ENCODE peak calls at places on chromosomes 6 and 20, in ten cellular contexts. E is fibroblast of lung, Z is adrenal gland, L is GM23248, P is Peyer's patch, N is breast epithelium, C is tibial nerve, W is lung, K is tibial artery, Q is Panc1. M is an unnamed sample. For H3K4me1, the result is how much of the 10 kb centered on the place peaks cover.

GRCh38 chr6:75880305-75880704 is 131.3 kb downstream of the MYO6 start:
- DNase-seq in C (no peak), Q (no peak), L (no peak), W (no peak), Z (no peak), E (no peak), N (no peak), P (no peak), K (no peak), M (no peak)

GRCh38 chr6:160015778-160016684 is 47.1 kb downstream of the IGF2R start:
- DNase-seq in L (no peak), Z (no peak), Q (no peak), C (no peak), P (no peak), W (no peak), K (no peak), N (no peak), E (no peak), M (peak)

GRCh38 chr6:75065524-75065923 is 140.3 kb downstream of the COL12A1 start:
- DNase-seq in C (no peak), K (no peak), L (peak), E (peak), Z (no peak), P (no peak), W (no peak), Q (no peak), N (no peak), M (no peak)

GRCh38 chr20:51092238-51092822 is 69.4 kb upstream of the KCNG1 start:
- DNase-seq in W (no peak), E (peak), K (no peak), L (no peak), Z (no peak), P (no peak), Q (no peak), N (no peak), C (no peak), M (no peak)

GRCh38 chr6:149331871-149332270 is 14.4 kb downstream of the TAB2 start:
- DNase-seq in L (peak), C (no peak), W (no peak), E (peak), K (no peak), N (no peak), P (no peak), Q (no peak), Z (no peak), M (no peak)

GRCh38 chr6:1145756-1146218 is 166.1 kb upstream of the FOXQ1 start:
- DNase-seq in L (no peak), E (no peak), W (no peak), Z (no peak), Q (no peak), C (no peak), P (no peak), N (no peak), K (no peak), M (no peak)

GRCh38 chr6:140062042-140063041 is 687.9 kb upstream of the CITED2 start:
- DNase-seq in E (peak), N (peak), K (peak), L (peak), Z (peak), C (peak), P (no peak), W (peak), Q (no peak), M (no peak)

GRCh38 chr6:24549158-24549557 is 54.4 kb downstream of the ALDH5A1 start:
- DNase-seq in K (no peak), Z (no peak), P (no peak), N (no peak), C (no peak), W (no peak), E (no peak), Q (no peak), L (no peak), M (no peak)

GRCh38 chr6:69349776-69350175 is 447.0 kb downstream of the LMBRD1 start:
- DNase-seq in N (no peak), E (no peak), C (no peak), K (no peak), Q (no peak), L (no peak), W (no peak), P (no peak), Z (no peak), M (no peak)

GRCh38 chr6:11685411-11686093 is 93.1 kb downstream of the ADTRP start:
- DNase-seq in N (no peak), Z (no peak), P (no peak), K (no peak), C (no peak), E (peak), L (peak), Q (no peak), W (no peak), M (no peak)

GRCh38 chr6:159914565-159914923 is 23.8 kb downstream of the MAS1 start:
- DNase-seq in P (no peak), W (no peak), Z (no peak), L (no peak), C (no peak), K (no peak), E (no peak), Q (no peak), N (no peak), M (no peak)

GRCh38 chr6:52820198-52820597 is 16.6 kb upstream of the GSTA1 start:
- DNase-seq in L (peak), W (no peak), C (no peak), Z (no peak), E (peak), Q (no peak), P (no peak), K (no peak), N (no peak), M (no peak)

GRCh38 chr6:14459315-14459714 is 341.7 kb downstream of the CD83 start:
- DNase-seq in Q (no peak), E (peak), K (no peak), L (no peak), Z (no peak), C (no peak), W (no peak), P (no peak), N (no peak), M (no peak)

GRCh38 chr6:55069132-55069781 is 105.1 kb upstream of the HCRTR2 start:
- DNase-seq in Z (peak), L (peak), P (no peak), K (no peak), E (peak), C (peak), Q (peak), W (no peak), N (no peak), M (no peak)

GRCh38 chr6:39686980-39687379 is 38.2 kb downstream of the KIF6 start:
- DNase-seq in W (no peak), K (no peak), N (no peak), Q (no peak), E (no peak), L (no peak), C (peak), Z (no peak), P (no peak), M (no peak)

GRCh38 chr6:143805832-143806281 is 37.3 kb upstream of the LTV1 start:
- DNase-seq in N (no peak), P (no peak), W (no peak), Q (no peak), L (peak), Z (no peak), E (peak), C (no peak), K (no peak), M (no peak)

GRCh38 chr6:31359556-31359955 is 2.6 kb upstream of the HLA-B start:
- DNase-seq in E (no peak), N (no peak), C (no peak), K (no peak), Q (no peak), Z (no peak), P (no peak), W (no peak), L (no peak), M (no peak)

GRCh38 chr6:41209976-41210375 is 9.0 kb upstream of the TREML2 start:
- DNase-seq in L (no peak), Z (no peak), K (no peak), E (no peak), C (no peak), Q (no peak), P (no peak), W (no peak), N (no peak), M (no peak)

GRCh38 chr6:11653028-11653583 is 115.6 kb downstream of the TMEM170B start:
- DNase-seq in N (no peak), E (peak), Z (peak), P (no peak), W (no peak), L (peak), Q (no peak), C (no peak), K (no peak), M (peak)

GRCh38 chr6:152983637-152984386 is 971 bp upstream of the FBXO5 start:
- DNase-seq in Q (peak), W (peak), L (peak), Z (peak), K (peak), E (peak), N (peak), P (peak), C (peak), M (peak)

GRCh38 chr6:30067460-30068139 is 602 bp downstream of the PPP1R11 start:
- DNase-seq in E (no peak), Z (no peak), W (no peak), C (peak), L (peak), P (no peak), Q (no peak), N (no peak), K (no peak), M (no peak)

GRCh38 chr20:1875762-1876161 is 19.4 kb upstream of the SIRPA start:
- DNase-seq in L (no peak), C (no peak), Z (no peak), P (peak), W (no peak), E (no peak), N (no peak), K (no peak), Q (no peak), M (no peak)

GRCh38 chr6:159100789-159101182 is 56.0 kb upstream of the TAGAP start:
- DNase-seq in P (no peak), C (no peak), W (no peak), Z (no peak), K (no peak), E (no peak), N (no peak), L (no peak), Q (no peak), M (no peak)

GRCh38 chr6:41462980-41463930 is 82.9 kb upstream of the FOXP4 start:
- DNase-seq in Q (peak), L (peak), C (peak), E (peak), W (peak), K (peak), P (peak), N (no peak), Z (peak), M (no peak)

GRCh38 chr6:4059115-4059777 is 19.7 kb downstream of the FAM217A start:
- DNase-seq in Z (no peak), W (no peak), N (no peak), P (no peak), E (peak), C (no peak), Q (peak), L (peak), K (no peak), M (peak)

GRCh38 chr6:116465246-116465645 is 4.1 kb downstream of the CALHM6 start:
- DNase-seq in K (no peak), Q (no peak), Z (peak), C (no peak), E (no peak), N (no peak), W (no peak), P (no peak), L (no peak), M (no peak)

GRCh38 chr20:61949363-61949713 is 116.3 kb downstream of the TAF4 start:
- DNase-seq in W (no peak), N (peak), K (peak), Q (no peak), C (no peak), L (no peak), E (no peak), P (peak), Z (no peak), M (peak)

GRCh38 chr6:144283781-144284473 is 1.2 kb upstream of the UTRN start:
- DNase-seq in L (peak), P (no peak), E (peak), W (peak), Q (no peak), C (no peak), N (no peak), Z (no peak), K (no peak), M (no peak)

GRCh38 chr6:169890901-169891300 is 139.5 kb downstream of the ERMARD start:
- DNase-seq in L (no peak), Z (no peak), P (no peak), Q (no peak), K (no peak), C (no peak), E (no peak), W (no peak), N (no peak), M (no peak)

GRCh38 chr6:110255356-110255755 is 75.1 kb downstream of the CDC40 start:
- DNase-seq in E (peak), Q (no peak), Z (no peak), K (no peak), P (no peak), W (no peak), N (no peak), C (no peak), L (peak), M (no peak)

GRCh38 chr20:41638459-41638858 is 20.3 kb upstream of the CHD6 start:
- DNase-seq in N (no peak), K (no peak), C (no peak), W (no peak), L (no peak), E (no peak), Z (no peak), Q (no peak), P (no peak), M (no peak)

GRCh38 chr20:48728042-48728837 is 99.6 kb downstream of the PREX1 start:
- DNase-seq in C (no peak), N (no peak), E (no peak), P (peak), Z (no peak), K (no peak), Q (no peak), W (no peak), L (no peak), M (no peak)

GRCh38 chr6:56752009-56752408 is 109.3 kb upstream of the DST start:
- DNase-seq in P (no peak), E (peak), L (peak), Z (no peak), W (peak), Q (no peak), C (no peak), N (no peak), K (no peak), M (no peak)

GRCh38 chr20:43691928-43692524 is 25.1 kb downstream of the MYBL2 start:
- DNase-seq in L (peak), Z (peak), C (peak), W (no peak), K (no peak), E (peak), N (no peak), Q (peak), P (peak), M (peak)

GRCh38 chr6:38453302-38453701 is 186.4 kb downstream of the BTBD9 start:
- DNase-seq in N (no peak), P (no peak), E (no peak), Q (no peak), W (no peak), L (no peak), K (no peak), Z (no peak), C (no peak), M (no peak)

DNA sequence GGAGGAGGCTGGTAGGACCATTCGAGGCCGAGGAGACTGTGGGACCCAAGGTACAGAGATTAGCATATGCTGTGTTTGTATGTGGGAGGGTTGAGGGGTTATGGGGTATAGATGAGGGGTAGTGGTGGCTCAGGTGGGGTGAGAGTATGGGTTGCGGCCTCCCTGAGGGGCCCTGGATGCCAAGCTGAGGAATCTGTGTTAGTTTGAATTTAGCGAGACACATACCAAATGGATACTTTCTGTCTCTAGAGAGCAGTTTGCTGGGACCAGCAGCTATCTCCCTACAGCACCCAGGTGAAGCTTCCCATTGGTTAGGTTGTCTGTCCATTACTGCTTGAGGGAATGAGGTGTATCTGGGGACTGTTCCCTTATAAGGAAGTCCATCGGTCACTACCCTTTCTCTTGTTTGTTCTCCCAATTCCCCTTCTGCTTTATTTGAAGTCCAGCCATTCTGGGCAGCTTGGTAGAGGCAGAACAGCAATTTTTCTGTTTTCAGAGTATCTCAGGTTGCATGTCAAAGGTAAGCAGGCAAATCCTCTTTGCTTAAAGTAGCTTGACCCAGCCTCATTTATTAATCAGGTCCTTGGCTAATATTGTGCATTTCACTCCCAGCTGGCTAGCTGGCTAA is 15.2 kb downstream of the CHMP4B start:
- DNase-seq in C (no peak), W (no peak), E (no peak), P (no peak), K (no peak), L (no peak), Q (no peak), Z (no peak), N (no peak), M (no peak)
- H3K4me1 ChIP-seq in C (under half), W (under half), E (under half), P (half or more), K (half or more), L (under half), Q (under half), Z (under half), N (under half), M (under half)

GRCh38 chr6:167828325-167828956 is 1.7 kb downstream of the AFDN start:
- DNase-seq in Z (no peak), C (no peak), L (no peak), N (no peak), P (no peak), W (no peak), Q (no peak), K (no peak), E (no peak), M (no peak)
- H3K4me3 ChIP-seq in Z (peak), C (peak), L (peak), N (peak), P (no peak), W (no peak), Q (peak), K (peak), E (peak), M (no peak)

DNA sequence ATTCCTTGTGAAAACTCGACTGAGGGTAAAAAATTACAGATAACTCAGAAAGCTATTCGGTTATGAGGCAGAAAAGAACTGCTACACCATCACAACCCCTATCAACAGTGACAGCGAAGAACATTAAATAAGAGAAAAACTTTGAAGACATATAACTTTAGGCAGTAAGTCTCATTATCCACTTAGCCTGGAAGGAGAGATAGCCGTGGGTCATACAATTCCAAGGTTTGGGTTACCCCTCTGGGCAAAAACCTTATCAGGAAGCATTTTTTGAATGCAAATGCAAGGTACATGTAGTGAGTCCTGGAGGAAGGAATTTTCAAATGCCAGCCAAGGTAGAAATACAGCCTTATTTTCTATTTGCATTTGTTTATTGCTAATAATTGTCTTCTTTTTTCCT is 129.8 kb downstream of the FLRT3 start:
- DNase-seq in N (no peak), C (no peak), Q (no peak), P (no peak), E (no peak), Z (no peak), L (no peak), K (no peak), W (no peak), M (no peak)
- H3K4me1 ChIP-seq in N (under half), C (under half), Q (under half), P (under half), E (under half), Z (under half), L (under half), K (under half), W (under half), M (under half)

DNA sequence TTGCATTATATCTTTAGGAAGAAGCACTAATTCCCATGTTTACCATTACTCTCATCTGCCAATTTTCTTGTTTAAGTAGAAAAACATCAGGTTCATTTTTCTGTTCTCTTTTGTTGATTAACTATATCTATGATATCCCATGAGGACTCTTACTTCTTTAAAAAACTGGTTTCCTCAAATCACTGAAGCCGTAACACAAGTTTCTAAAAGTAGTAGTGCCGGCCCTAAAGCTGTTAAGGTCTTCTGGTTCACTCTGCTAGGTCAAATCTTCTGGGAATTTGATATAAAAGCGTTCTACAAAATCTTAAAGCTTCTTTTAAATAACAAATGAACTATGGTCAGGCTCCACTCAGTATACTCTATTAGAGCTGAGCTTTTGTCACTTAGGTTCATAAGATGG is 20.3 kb downstream of the SMLR1 start:
- DNase-seq in P (no peak), E (no peak), Z (no peak), W (no peak), K (no peak), Q (no peak), L (no peak), C (no peak), N (no peak), M (no peak)
- H3K4me3 ChIP-seq in P (no peak), E (no peak), Z (no peak), W (no peak), K (peak), Q (no peak), L (no peak), C (no peak), N (no peak), M (no peak)

GRCh38 chr6:45703041-45703739 is 312.5 kb downstream of the CLIC5 start:
- DNase-seq in E (peak), N (no peak), C (no peak), Z (no peak), P (no peak), W (no peak), K (no peak), L (peak), Q (no peak), M (no peak)
- H3K4me1 ChIP-seq in E (under half), N (under half), C (under half), Z (under half), P (under half), W (under half), K (under half), L (under half), Q (under half), M (under half)